ENCODE peak calls at places on chromosomes 1 and 21, in four cellular contexts. J is GM12878, O is K562, R is HepG2. X is an unnamed sample.

GRCh38 chr1:81756872-81757271 is 43.9 kb upstream of the ADGRL2 start:
- DNase-seq in J (no peak), R (no peak), O (no peak), X (no peak)

GRCh38 chr1:187275985-187276580 is 447.3 kb downstream of the PLA2G4A start:
- DNase-seq in O (no peak), J (no peak), R (no peak), X (no peak)

GRCh38 chr1:42957880-42958487 is 684 bp downstream of the SLC2A1 start:
- DNase-seq in J (no peak), O (peak; percentile 88), R (no peak), X (peak; percentile 72)

GRCh38 chr1:210647406-210648333 is 319.0 kb downstream of the HHAT start:
- DNase-seq in R (no peak), O (no peak), J (no peak), X (no peak)

GRCh38 chr1:10121688-10122087 is 88.7 kb upstream of the KIF1B start:
- DNase-seq in O (no peak), R (no peak), J (no peak), X (no peak)

GRCh38 chr1:156414440-156415064 is 45.5 kb downstream of the RHBG start:
- DNase-seq in O (peak; percentile 48), J (no peak), R (no peak), X (peak; percentile 46)

GRCh38 chr21:41598561-41599511 is 90.9 kb upstream of the TMPRSS2 start:
- DNase-seq in R (no peak), J (no peak), O (no peak), X (no peak)

GRCh38 chr1:94121411-94121821 is 468 bp upstream of the ABCA4 start:
- DNase-seq in O (no peak), R (peak; percentile 70), J (no peak), X (no peak)

GRCh38 chr1:7980984-7981383 is 19.5 kb downstream of the PARK7 start:
- DNase-seq in J (no peak), O (no peak), R (no peak), X (no peak)

GRCh38 chr1:228166170-228166936 is 749 bp downstream of the IBA57 start:
- DNase-seq in O (peak; percentile 82), R (peak; percentile 83), J (no peak), X (no peak)

GRCh38 chr1:200150721-200151120 is 123.2 kb downstream of the NR5A2 start:
- DNase-seq in J (peak; percentile 49), R (no peak), O (peak; percentile 85), X (peak; percentile 40)

GRCh38 chr1:2474933-2475371 is 1.1 kb upstream of the PLCH2 start:
- DNase-seq in J (no peak), R (no peak), O (peak; percentile 37), X (no peak)

GRCh38 chr21:36643374-36644250 is 55.3 kb upstream of the SIM2 start:
- DNase-seq in R (no peak), O (no peak), J (no peak), X (no peak)

GRCh38 chr1:63674238-63674864 is 81.1 kb downstream of the PGM1 start:
- DNase-seq in O (peak; percentile 59), R (peak; percentile 94), J (no peak), X (peak; percentile 89)

GRCh38 chr1:154759196-154759595 is 110.9 kb downstream of the KCNN3 start:
- DNase-seq in O (no peak), R (no peak), J (no peak), X (no peak)

GRCh38 chr1:231200417-231201031 is 38.7 kb downstream of the TRIM67 start:
- DNase-seq in O (peak; percentile 94), J (no peak), R (no peak), X (no peak)

GRCh38 chr1:97137862-97138514 is 416.4 kb downstream of the PTBP2 start:
- DNase-seq in J (peak; percentile 20), R (peak; percentile 22), O (no peak), X (peak; percentile 67)

GRCh38 chr1:100907887-100908286 is 12.0 kb downstream of the SLC30A7 start:
- DNase-seq in J (no peak), R (no peak), O (no peak), X (no peak)

GRCh38 chr1:153505576-153505975 is 30.2 kb downstream of the S100A6 start:
- DNase-seq in R (no peak), J (no peak), O (no peak), X (no peak)

GRCh38 chr1:207073906-207074820 is 14.5 kb upstream of the C4BPB start:
- DNase-seq in O (no peak), R (no peak), J (no peak), X (no peak)

GRCh38 chr1:246269466-246269865 is 237.6 kb downstream of the SMYD3 start:
- DNase-seq in R (no peak), O (no peak), J (no peak), X (no peak)

GRCh38 chr21:28719731-28720130 is 272.9 kb downstream of the LTN1 start:
- DNase-seq in J (no peak), O (no peak), R (no peak), X (no peak)

GRCh38 chr1:13762642-13763041 is 62.7 kb downstream of the PRDM2 start:
- DNase-seq in R (no peak), J (no peak), O (no peak), X (no peak)

GRCh38 chr1:200640373-200641174 is 20.0 kb upstream of the KIF14 start:
- DNase-seq in J (no peak), R (no peak), O (peak; percentile 83), X (no peak)

GRCh38 chr1:91736999-91737615 is 148.8 kb downstream of the TGFBR3 start:
- DNase-seq in R (peak; percentile 87), O (no peak), J (no peak), X (peak; percentile 21)

GRCh38 chr1:48603222-48603621 is 131.2 kb upstream of the SPATA6 start:
- DNase-seq in J (no peak), O (no peak), R (no peak), X (no peak)

GRCh38 chr1:235079443-235079967 is 49.1 kb downstream of the TOMM20 start:
- DNase-seq in R (peak; percentile 71), J (no peak), O (no peak), X (no peak)

GRCh38 chr1:19640363-19641316 is 3.5 kb upstream of the NBL1 start:
- DNase-seq in O (no peak), J (no peak), R (peak; percentile 76), X (no peak)

GRCh38 chr1:178702141-178702540 is 22.9 kb upstream of the RALGPS2 start:
- DNase-seq in O (no peak), J (no peak), R (no peak), X (no peak)

GRCh38 chr1:157403203-157403602 is 149.1 kb downstream of the FCRL5 start:
- DNase-seq in O (peak; percentile 24), J (no peak), R (no peak), X (peak; percentile 34)

GRCh38 chr21:42097274-42097673 is 26.2 kb downstream of the UMODL1 start:
- DNase-seq in R (no peak), J (no peak), O (no peak), X (no peak)

GRCh38 chr1:236802264-236802663 is 7.2 kb downstream of the MTR start:
- DNase-seq in O (no peak), J (no peak), R (no peak), X (no peak)

GRCh38 chr1:96703186-96703585 is 18.4 kb upstream of the PTBP2 start:
- DNase-seq in O (no peak), J (no peak), R (no peak), X (no peak)

GRCh38 chr1:183355181-183355580 is 63.0 kb downstream of the NMNAT2 start:
- DNase-seq in J (no peak), O (no peak), R (no peak), X (no peak)

GRCh38 chr21:29753216-29753615 is 186.6 kb downstream of the GRIK1 start:
- DNase-seq in J (no peak), R (no peak), O (no peak), X (no peak)

GRCh38 chr1:11515403-11516300 is 36.7 kb downstream of the DISP3 start:
- DNase-seq in J (no peak), O (no peak), R (no peak), X (no peak)

GRCh38 chr1:58764294-58764978 is 19.4 kb downstream of the JUN start:
- DNase-seq in J (no peak), R (no peak), O (no peak), X (no peak)

DNA sequence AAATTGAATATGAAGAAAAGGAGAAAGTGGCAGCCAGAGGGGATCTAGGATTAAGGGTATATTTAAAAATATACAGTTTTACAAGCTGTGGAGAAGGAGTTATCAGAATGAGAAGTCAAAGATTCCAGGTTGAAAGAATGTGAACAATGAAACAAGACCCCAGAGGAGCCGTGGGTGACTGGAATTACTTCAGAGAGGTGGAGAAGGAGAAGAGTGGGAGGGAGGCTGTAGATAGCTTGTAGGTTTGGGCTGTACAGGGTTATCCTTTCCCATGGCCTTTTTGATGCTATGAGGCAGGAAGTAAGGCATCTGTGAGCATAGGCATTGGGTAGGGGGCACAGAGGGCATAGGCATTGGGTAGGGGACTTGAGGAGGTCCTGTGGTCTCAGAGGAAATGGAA is 5.2 kb upstream of the S100A11 start:
- DNase-seq in R (no peak), O (no peak), J (no peak), X (no peak)
- TF ChIP-seq TARDBP in R (no peak), O (no peak), J (no peak), X (no peak)

DNA sequence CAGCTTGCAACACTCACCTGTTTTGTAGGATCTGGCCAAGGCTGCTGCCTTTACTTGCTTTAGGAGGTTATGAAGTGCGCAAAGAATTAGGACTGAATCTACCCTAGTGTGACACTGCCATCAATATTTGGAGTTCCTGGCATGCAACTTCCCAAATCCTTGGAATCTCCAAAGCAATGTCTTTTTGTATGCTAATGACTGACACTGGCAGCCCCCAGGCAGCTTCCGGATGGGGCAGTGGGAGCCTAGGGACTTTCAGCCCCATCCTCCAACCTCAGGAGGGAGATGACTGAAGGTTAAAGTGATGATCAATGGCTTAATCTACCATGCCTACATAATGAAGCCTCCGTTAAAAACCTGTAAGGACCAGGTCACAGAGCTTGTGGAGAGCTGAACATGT is 5.5 kb downstream of the RCC2 start:
- DNase-seq in R (no peak), J (no peak), O (no peak), X (no peak)
- TF ChIP-seq TARDBP in R (no peak), J (no peak), O (no peak), X (no peak)

DNA sequence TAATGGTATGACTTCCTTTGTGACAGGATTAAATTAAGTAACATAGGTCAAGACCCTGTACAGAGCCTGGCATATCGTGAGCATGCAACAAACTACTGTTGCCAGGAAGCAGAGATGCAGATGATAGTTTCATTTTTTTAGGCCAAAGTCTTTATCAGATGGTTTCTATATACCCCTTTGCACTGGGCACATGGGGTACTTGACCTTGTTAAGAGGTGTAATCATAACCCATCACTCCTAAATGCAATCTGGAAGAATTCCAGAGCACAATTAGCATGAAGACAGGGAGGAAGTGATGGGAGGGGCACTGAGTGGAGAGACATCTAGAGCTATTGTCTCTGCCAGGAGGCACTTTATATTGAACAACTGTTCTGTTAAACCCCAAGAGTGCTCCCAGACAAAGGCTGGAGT is 22.1 kb downstream of the ZBTB17 start:
- DNase-seq in R (no peak), O (peak; percentile 42), J (no peak), X (no peak)
- TF ChIP-seq TARDBP in R (no peak), O (no peak), J (no peak), X (no peak)

DNA sequence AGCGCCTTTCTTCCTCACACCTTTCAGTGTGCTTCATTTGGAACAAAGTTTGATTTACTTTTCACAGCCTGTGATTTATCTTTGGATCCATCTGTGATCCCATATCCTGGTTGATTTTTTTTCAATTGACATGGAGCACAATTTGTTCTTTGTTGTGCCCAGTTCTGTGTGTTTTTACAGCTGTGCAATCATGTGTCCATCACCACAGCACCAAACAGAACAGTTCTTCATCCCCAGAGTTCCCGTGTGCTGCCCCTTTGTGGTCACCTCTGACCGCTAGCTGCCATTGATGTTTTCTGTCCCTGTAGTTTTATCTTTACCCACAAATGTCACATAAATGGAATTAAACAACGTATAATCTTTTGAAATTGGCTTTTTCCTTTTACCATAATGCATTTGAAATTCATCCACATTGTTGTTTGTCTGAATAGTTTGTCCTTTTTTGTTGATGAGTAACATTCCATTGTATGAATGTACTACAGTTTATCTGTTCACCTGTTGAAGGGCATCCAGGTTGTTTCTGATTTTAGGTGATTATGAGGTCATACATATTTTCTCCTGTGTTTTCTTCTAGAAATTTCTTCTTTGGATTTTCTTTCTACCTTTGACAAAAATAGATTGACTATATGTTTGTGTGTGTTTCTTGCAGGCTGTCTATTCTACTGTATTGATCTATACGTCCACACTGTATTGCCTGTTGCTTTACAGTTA is 17.4 kb downstream of the MIGA1 start:
- DNase-seq in R (peak; percentile 40), J (no peak), O (peak; percentile 12), X (no peak)
- TF ChIP-seq TARDBP in R (no peak), J (no peak), O (no peak), X (no peak)